ENCODE peak calls at places on chromosomes 3 and 15, in six cellular contexts. One of them, this sample, is unnamed.

GRCh38 chr3:36075491-36075890 is 304.8 kb upstream of the STAC start:
- DNase-seq in heart left ventricle: no peak
- DNase-seq in HepG2: no peak
- DNase-seq in endothelial cell of umbilical vein: no peak
- DNase-seq in vagina: no peak
- DNase-seq in prostate gland: no peak
- DNase-seq in this sample: no peak

GRCh38 chr15:98397411-98397810 is 250.9 kb upstream of the IGF1R start:
- DNase-seq in vagina: no peak
- DNase-seq in heart left ventricle: peak
- DNase-seq in prostate gland: no peak
- DNase-seq in HepG2: no peak
- DNase-seq in endothelial cell of umbilical vein: no peak
- DNase-seq in this sample: no peak

GRCh38 chr3:29711255-29711771 is 430.4 kb downstream of the RBMS3 start:
- DNase-seq in prostate gland: no peak
- DNase-seq in HepG2: no peak
- DNase-seq in endothelial cell of umbilical vein: no peak
- DNase-seq in heart left ventricle: no peak
- DNase-seq in vagina: no peak
- DNase-seq in this sample: peak

GRCh38 chr3:186182850-186183249 is 74.0 kb upstream of the ETV5 start:
- DNase-seq in vagina: no peak
- DNase-seq in HepG2: no peak
- DNase-seq in endothelial cell of umbilical vein: no peak
- DNase-seq in heart left ventricle: no peak
- DNase-seq in prostate gland: no peak
- DNase-seq in this sample: no peak

GRCh38 chr15:53404930-53405493 is 354.5 kb downstream of the WDR72 start:
- DNase-seq in vagina: no peak
- DNase-seq in endothelial cell of umbilical vein: no peak
- DNase-seq in HepG2: no peak
- DNase-seq in prostate gland: no peak
- DNase-seq in heart left ventricle: no peak
- DNase-seq in this sample: peak

GRCh38 chr3:160473233-160473632 is 23.6 kb upstream of the TRIM59 start:
- DNase-seq in vagina: no peak
- DNase-seq in heart left ventricle: no peak
- DNase-seq in HepG2: no peak
- DNase-seq in prostate gland: no peak
- DNase-seq in endothelial cell of umbilical vein: no peak
- DNase-seq in this sample: no peak

GRCh38 chr3:188006726-188007393 is 147.1 kb upstream of the LPP start:
- DNase-seq in prostate gland: no peak
- DNase-seq in vagina: no peak
- DNase-seq in HepG2: no peak
- DNase-seq in endothelial cell of umbilical vein: peak
- DNase-seq in heart left ventricle: peak
- DNase-seq in this sample: no peak

GRCh38 chr15:28002136-28002861 is 96.8 kb downstream of the OCA2 start:
- DNase-seq in prostate gland: no peak
- DNase-seq in HepG2: no peak
- DNase-seq in heart left ventricle: no peak
- DNase-seq in vagina: peak
- DNase-seq in endothelial cell of umbilical vein: no peak
- DNase-seq in this sample: no peak

GRCh38 chr3:173529062-173529711 is 131.6 kb downstream of the NLGN1 start:
- DNase-seq in endothelial cell of umbilical vein: no peak
- DNase-seq in prostate gland: no peak
- DNase-seq in heart left ventricle: no peak
- DNase-seq in HepG2: peak
- DNase-seq in vagina: no peak
- DNase-seq in this sample: peak

GRCh38 chr3:55879901-55880331 is 392.8 kb upstream of the WNT5A start:
- DNase-seq in HepG2: no peak
- DNase-seq in prostate gland: no peak
- DNase-seq in endothelial cell of umbilical vein: no peak
- DNase-seq in heart left ventricle: no peak
- DNase-seq in vagina: no peak
- DNase-seq in this sample: no peak

GRCh38 chr3:171489348-171489747 is 29.1 kb upstream of the TNIK start:
- DNase-seq in vagina: no peak
- DNase-seq in prostate gland: no peak
- DNase-seq in heart left ventricle: no peak
- DNase-seq in HepG2: no peak
- DNase-seq in endothelial cell of umbilical vein: no peak
- DNase-seq in this sample: no peak

GRCh38 chr3:73143821-73144237 is 82.4 kb downstream of the EBLN2 start:
- DNase-seq in heart left ventricle: no peak
- DNase-seq in vagina: no peak
- DNase-seq in HepG2: no peak
- DNase-seq in prostate gland: no peak
- DNase-seq in endothelial cell of umbilical vein: no peak
- DNase-seq in this sample: peak

GRCh38 chr15:92077353-92078080 is 224.0 kb downstream of the SLCO3A1 start:
- DNase-seq in prostate gland: peak
- DNase-seq in heart left ventricle: peak
- DNase-seq in endothelial cell of umbilical vein: peak
- DNase-seq in vagina: no peak
- DNase-seq in HepG2: peak
- DNase-seq in this sample: peak

GRCh38 chr3:12967751-12968209 is 105.4 kb downstream of the IQSEC1 start:
- DNase-seq in vagina: no peak
- DNase-seq in prostate gland: peak
- DNase-seq in heart left ventricle: peak
- DNase-seq in endothelial cell of umbilical vein: peak
- DNase-seq in HepG2: peak
- DNase-seq in this sample: peak

GRCh38 chr3:112519424-112520001 is 20.2 kb upstream of the BTLA start:
- DNase-seq in prostate gland: peak
- DNase-seq in HepG2: peak
- DNase-seq in vagina: no peak
- DNase-seq in endothelial cell of umbilical vein: peak
- DNase-seq in heart left ventricle: no peak
- DNase-seq in this sample: peak

GRCh38 chr3:106438916-106439315 is 570.1 kb upstream of the CBLB start:
- DNase-seq in prostate gland: no peak
- DNase-seq in endothelial cell of umbilical vein: no peak
- DNase-seq in HepG2: no peak
- DNase-seq in heart left ventricle: no peak
- DNase-seq in vagina: no peak
- DNase-seq in this sample: no peak

GRCh38 chr3:100231668-100232067 is 29.1 kb upstream of the TBC1D23 start:
- DNase-seq in vagina: no peak
- DNase-seq in heart left ventricle: no peak
- DNase-seq in endothelial cell of umbilical vein: no peak
- DNase-seq in HepG2: no peak
- DNase-seq in prostate gland: no peak
- DNase-seq in this sample: no peak

GRCh38 chr15:68416158-68416535 is 15.8 kb downstream of the ITGA11 start:
- DNase-seq in endothelial cell of umbilical vein: no peak
- DNase-seq in vagina: peak
- DNase-seq in prostate gland: no peak
- DNase-seq in heart left ventricle: no peak
- DNase-seq in HepG2: no peak
- DNase-seq in this sample: no peak

GRCh38 chr3:149506540-149506939 is 32.0 kb downstream of the TM4SF4 start:
- DNase-seq in prostate gland: no peak
- DNase-seq in endothelial cell of umbilical vein: peak
- DNase-seq in heart left ventricle: no peak
- DNase-seq in vagina: no peak
- DNase-seq in HepG2: no peak
- DNase-seq in this sample: no peak

GRCh38 chr15:76904461-76905012 is 603 bp downstream of the SCAPER start:
- DNase-seq in prostate gland: peak
- DNase-seq in heart left ventricle: peak
- DNase-seq in vagina: no peak
- DNase-seq in endothelial cell of umbilical vein: peak
- DNase-seq in HepG2: peak
- DNase-seq in this sample: peak

GRCh38 chr15:70916531-70916930 is 23.9 kb downstream of the LRRC49 start:
- DNase-seq in vagina: no peak
- DNase-seq in endothelial cell of umbilical vein: no peak
- DNase-seq in HepG2: no peak
- DNase-seq in prostate gland: no peak
- DNase-seq in heart left ventricle: no peak
- DNase-seq in this sample: no peak

GRCh38 chr15:31606261-31606669 is 279.6 kb downstream of the KLF13 start:
- DNase-seq in endothelial cell of umbilical vein: no peak
- DNase-seq in prostate gland: no peak
- DNase-seq in heart left ventricle: no peak
- DNase-seq in HepG2: no peak
- DNase-seq in vagina: no peak
- DNase-seq in this sample: no peak

GRCh38 chr3:4708230-4708629 is 215.1 kb downstream of the ITPR1 start:
- DNase-seq in HepG2: no peak
- DNase-seq in heart left ventricle: no peak
- DNase-seq in vagina: no peak
- DNase-seq in prostate gland: no peak
- DNase-seq in endothelial cell of umbilical vein: peak
- DNase-seq in this sample: no peak

GRCh38 chr15:70584838-70585706 is 178.3 kb downstream of the UACA start:
- DNase-seq in heart left ventricle: no peak
- DNase-seq in prostate gland: peak
- DNase-seq in vagina: no peak
- DNase-seq in endothelial cell of umbilical vein: no peak
- DNase-seq in HepG2: peak
- DNase-seq in this sample: peak

DNA sequence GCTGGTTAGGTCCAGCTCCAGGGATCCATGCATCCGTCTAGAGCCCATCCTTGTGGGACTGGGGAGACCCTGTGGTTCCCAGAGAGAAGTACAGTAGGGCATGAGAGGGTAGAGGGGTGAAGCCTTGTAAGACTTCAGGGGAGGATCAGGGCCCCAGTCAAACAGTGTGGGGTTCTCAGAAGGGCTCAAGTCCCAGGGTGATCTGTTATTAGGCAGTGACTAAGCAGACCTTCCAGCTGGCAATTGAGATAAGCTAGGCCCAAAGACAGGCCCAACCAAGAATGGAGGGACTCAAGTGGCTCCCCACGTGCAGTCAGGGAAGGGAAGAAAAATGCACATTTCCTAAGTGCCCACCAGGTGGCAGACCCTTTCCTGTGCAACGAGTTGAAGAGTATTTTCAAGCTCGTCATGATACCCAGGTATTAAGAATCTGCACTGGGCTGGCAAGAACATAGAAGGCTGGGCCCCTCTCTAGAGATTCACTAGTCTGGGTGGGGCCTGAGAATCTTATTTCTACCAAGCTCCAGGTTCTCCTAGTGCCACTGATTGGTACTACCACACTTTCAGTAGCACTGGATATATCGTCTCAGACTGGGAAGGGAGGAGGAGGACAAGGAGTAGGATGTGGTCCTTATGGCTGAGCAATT is 240.8 kb downstream of the NR1D2 start:
- DNase-seq in endothelial cell of umbilical vein: peak
- DNase-seq in prostate gland: peak
- DNase-seq in heart left ventricle: peak
- DNase-seq in vagina: no peak
- DNase-seq in HepG2: peak
- DNase-seq in this sample: peak
- TF ChIP-seq POLR2A in endothelial cell of umbilical vein: no peak
- TF ChIP-seq POLR2A in prostate gland: no peak
- TF ChIP-seq POLR2A in heart left ventricle: no peak
- TF ChIP-seq POLR2A in vagina: no peak
- TF ChIP-seq POLR2A in HepG2: no peak
- TF ChIP-seq POLR2A in this sample: no peak

GRCh38 chr3:116306720-116307119 is 138.6 kb downstream of the LSAMP start:
- DNase-seq in heart left ventricle: no peak
- DNase-seq in endothelial cell of umbilical vein: no peak
- DNase-seq in vagina: no peak
- DNase-seq in HepG2: no peak
- DNase-seq in prostate gland: no peak
- DNase-seq in this sample: no peak
- TF ChIP-seq CTCF in heart left ventricle: no peak
- TF ChIP-seq CTCF in endothelial cell of umbilical vein: no peak
- TF ChIP-seq CTCF in vagina: no peak
- TF ChIP-seq CTCF in HepG2: no peak
- TF ChIP-seq CTCF in prostate gland: no peak
- TF ChIP-seq CTCF in this sample: no peak

DNA sequence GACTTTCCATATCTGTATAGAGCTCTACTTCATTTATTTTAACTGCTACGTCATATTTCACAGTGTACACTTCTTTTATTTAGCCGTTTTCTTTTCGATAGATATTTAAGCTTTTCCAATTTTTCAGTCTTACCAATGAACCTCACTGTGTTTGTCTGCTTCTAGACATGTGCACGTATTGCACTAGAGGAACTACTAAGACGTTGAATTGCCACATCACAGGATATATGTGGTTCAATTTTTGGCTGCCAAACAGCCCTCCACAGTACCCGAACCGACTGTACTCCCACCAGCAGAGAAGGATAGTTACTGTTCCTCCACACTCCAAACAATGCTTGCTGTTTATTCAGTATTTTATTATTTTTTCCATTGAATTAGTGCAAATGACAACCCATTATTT is 2.0 kb downstream of the NR1I2 start:
- DNase-seq in heart left ventricle: no peak
- DNase-seq in HepG2: no peak
- DNase-seq in prostate gland: no peak
- DNase-seq in endothelial cell of umbilical vein: no peak
- DNase-seq in vagina: no peak
- DNase-seq in this sample: no peak
- TF ChIP-seq POLR2A in heart left ventricle: no peak
- TF ChIP-seq POLR2A in HepG2: no peak
- TF ChIP-seq POLR2A in prostate gland: no peak
- TF ChIP-seq POLR2A in endothelial cell of umbilical vein: no peak
- TF ChIP-seq POLR2A in vagina: no peak
- TF ChIP-seq POLR2A in this sample: no peak

GRCh38 chr3:189836795-189837194 is 205.6 kb downstream of the TP63 start:
- DNase-seq in prostate gland: no peak
- DNase-seq in HepG2: no peak
- DNase-seq in vagina: no peak
- DNase-seq in endothelial cell of umbilical vein: no peak
- DNase-seq in heart left ventricle: no peak
- DNase-seq in this sample: no peak

GRCh38 chr3:189842681-189843602 is 211.8 kb downstream of the TP63 start:
- DNase-seq in endothelial cell of umbilical vein: no peak
- DNase-seq in vagina: no peak
- DNase-seq in HepG2: no peak
- DNase-seq in prostate gland: peak
- DNase-seq in heart left ventricle: no peak
- DNase-seq in this sample: peak

GRCh38 chr3:189838291-189838690 is 207.1 kb downstream of the TP63 start:
- DNase-seq in vagina: no peak
- DNase-seq in endothelial cell of umbilical vein: no peak
- DNase-seq in prostate gland: no peak
- DNase-seq in HepG2: no peak
- DNase-seq in heart left ventricle: no peak
- DNase-seq in this sample: no peak

GRCh38 chr3:189841474-189842205 is 210.5 kb downstream of the TP63 start:
- DNase-seq in HepG2: no peak
- DNase-seq in prostate gland: no peak
- DNase-seq in endothelial cell of umbilical vein: no peak
- DNase-seq in vagina: no peak
- DNase-seq in heart left ventricle: no peak
- DNase-seq in this sample: no peak

DNA sequence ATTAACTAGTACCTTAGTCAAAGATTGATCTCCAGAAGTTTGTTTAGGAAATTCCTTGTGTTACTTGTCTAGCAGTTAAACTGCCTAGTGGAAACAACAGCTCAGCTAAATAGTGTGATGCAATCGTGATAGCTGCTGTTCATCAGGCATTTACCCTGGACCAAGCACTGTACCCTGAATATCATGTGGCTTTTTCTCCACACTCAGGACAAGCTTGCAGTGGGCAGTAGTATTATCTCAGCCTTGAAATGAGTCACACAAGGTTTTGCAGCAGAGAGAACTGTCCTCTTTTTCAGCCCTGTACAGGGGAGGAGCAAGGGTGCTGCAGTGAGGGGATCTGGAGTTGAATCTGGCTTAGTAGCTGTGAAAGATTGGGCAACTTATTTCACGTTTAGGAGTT is 208.4 kb downstream of the TP63 start:
- DNase-seq in vagina: no peak
- DNase-seq in heart left ventricle: no peak
- DNase-seq in prostate gland: no peak
- DNase-seq in endothelial cell of umbilical vein: no peak
- DNase-seq in HepG2: no peak
- DNase-seq in this sample: no peak
- TF ChIP-seq CTCF in vagina: no peak
- TF ChIP-seq CTCF in heart left ventricle: no peak
- TF ChIP-seq CTCF in prostate gland: no peak
- TF ChIP-seq CTCF in endothelial cell of umbilical vein: no peak
- TF ChIP-seq CTCF in HepG2: no peak
- TF ChIP-seq CTCF in this sample: no peak

This sample was measured in body of pancreas.